ENCODE peak calls at places on chromosome 4, in four cellular contexts. W is fibroblast of lung, V is brain microvascular endothelial cell, U is neural progenitor cell. N is an unnamed sample. For H3K36me3, the result is how much of the 10 kb centered on the place peaks cover.

GRCh38 chr4:180281726-180282125 is 1961.5 kb upstream of the TENM3 start:
- DNase-seq in W (no peak), V (no peak), U (no peak), N (no peak)

GRCh38 chr4:78612398-78613005 is 60.9 kb downstream of the ANXA3 start:
- DNase-seq in V (peak), W (peak), U (no peak), N (peak)

GRCh38 chr4:102036016-102036415 is 245.5 kb downstream of the BANK1 start:
- DNase-seq in V (no peak), W (no peak), U (no peak), N (no peak)

GRCh38 chr4:127006509-127006908 is 626.2 kb upstream of the INTU start:
- DNase-seq in U (no peak), V (no peak), W (no peak), N (no peak)

GRCh38 chr4:107317596-107317995 is 281.5 kb upstream of the DKK2 start:
- DNase-seq in W (peak), V (no peak), U (no peak), N (no peak)

GRCh38 chr4:151045907-151046306 is 30.8 kb upstream of the LRBA start:
- DNase-seq in U (peak), W (no peak), V (no peak), N (no peak)

GRCh38 chr4:242121-242848 is 63.0 kb downstream of the ZNF732 start:
- DNase-seq in W (peak), V (peak), U (peak), N (peak)

GRCh38 chr4:167032876-167033275 is 201.4 kb downstream of the SPOCK3 start:
- DNase-seq in W (peak), V (no peak), U (no peak), N (peak)

GRCh38 chr4:54663181-54663580 is 5.4 kb downstream of the KIT start:
- DNase-seq in W (no peak), V (no peak), U (no peak), N (no peak)

GRCh38 chr4:70746179-70746839 is 24.5 kb downstream of the RUFY3 start:
- DNase-seq in V (peak), U (no peak), W (peak), N (peak)

GRCh38 chr4:187366530-187367279 is 628.9 kb upstream of the ZFP42 start:
- DNase-seq in U (no peak), W (no peak), V (no peak), N (no peak)

GRCh38 chr4:19729873-19730735 is 521.6 kb upstream of the SLIT2 start:
- DNase-seq in V (peak), W (peak), U (no peak), N (peak)

GRCh38 chr4:24489870-24490269 is 94.5 kb downstream of the DHX15 start:
- DNase-seq in W (no peak), U (no peak), V (no peak), N (no peak)

GRCh38 chr4:8739820-8740665 is 131.6 kb downstream of the HMX1 start:
- DNase-seq in U (no peak), W (no peak), V (no peak), N (no peak)

GRCh38 chr4:176187610-176188009 is 7.8 kb downstream of the SPATA4 start:
- DNase-seq in V (no peak), U (no peak), W (peak), N (no peak)

GRCh38 chr4:67327245-67327860 is 217.9 kb downstream of the CENPC start:
- DNase-seq in V (peak), W (peak), U (peak), N (peak)

GRCh38 chr4:82431026-82431745 is 796 bp downstream of the ENOPH1 start:
- DNase-seq in W (peak), U (no peak), V (peak), N (peak)

GRCh38 chr4:153451931-153452660 is 14.1 kb upstream of the TMEM131L start:
- DNase-seq in W (no peak), U (peak), V (no peak), N (no peak)

GRCh38 chr4:38177035-38177791 is 217.0 kb downstream of the PTTG2 start:
- DNase-seq in W (peak), U (no peak), V (peak), N (peak)

GRCh38 chr4:70831293-70831692 is 8.4 kb downstream of the GRSF1 start:
- DNase-seq in W (no peak), U (no peak), V (no peak), N (no peak)

GRCh38 chr4:38004062-38004461 is 43.9 kb downstream of the PTTG2 start:
- DNase-seq in U (no peak), V (peak), W (peak), N (peak)

GRCh38 chr4:158179465-158179864 is 6.6 kb upstream of the GASK1B start:
- DNase-seq in U (no peak), V (no peak), W (no peak), N (no peak)

DNA sequence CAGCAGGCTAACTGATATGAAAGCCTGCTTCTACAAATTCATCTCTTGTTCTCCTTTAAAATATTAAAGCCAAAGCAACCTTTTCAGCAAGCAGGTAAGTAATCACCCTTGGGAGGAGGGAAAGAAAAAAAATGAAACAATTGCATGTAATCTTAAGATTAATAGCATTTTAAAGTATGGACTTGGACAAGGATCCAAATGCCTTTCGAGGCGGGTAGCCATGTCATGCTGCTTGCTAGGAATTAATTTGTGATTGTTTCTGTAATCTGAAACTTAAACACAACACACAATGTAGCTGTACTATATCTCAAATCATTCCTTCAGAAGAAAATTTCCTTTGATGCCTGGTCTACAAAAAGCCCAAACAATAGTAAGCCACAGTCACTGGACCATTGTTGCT is 112.3 kb upstream of the CBR4 start:
- DNase-seq in U (no peak), V (no peak), W (no peak), N (no peak)
- H3K36me3 ChIP-seq in U (under half), V (half or more), W (under half), N (under half)

GRCh38 chr4:55880652-55881280 is 27.3 kb downstream of the EXOC1 start:
- DNase-seq in U (no peak), W (no peak), V (no peak), N (no peak)
- H3K36me3 ChIP-seq in U (under half), W (under half), V (under half), N (under half)

GRCh38 chr4:168409089-168409801 is 71.0 kb downstream of the DDX60L start:
- DNase-seq in W (peak), U (no peak), V (no peak), N (peak)
- H3K36me3 ChIP-seq in W (under half), U (under half), V (under half), N (under half)

GRCh38 chr4:7029212-7029611 is 14.0 kb upstream of the TADA2B start:
- DNase-seq in V (no peak), U (no peak), W (no peak), N (no peak)

GRCh38 chr4:7032591-7032990 is 10.6 kb upstream of the TADA2B start:
- DNase-seq in U (no peak), V (no peak), W (no peak), N (peak)

GRCh38 chr4:7031526-7032449 is 11.4 kb upstream of the TADA2B start:
- DNase-seq in W (peak), U (no peak), V (peak), N (no peak)

GRCh38 chr4:7029921-7030320 is 13.3 kb upstream of the TADA2B start:
- DNase-seq in W (no peak), V (no peak), U (no peak), N (no peak)

DNA sequence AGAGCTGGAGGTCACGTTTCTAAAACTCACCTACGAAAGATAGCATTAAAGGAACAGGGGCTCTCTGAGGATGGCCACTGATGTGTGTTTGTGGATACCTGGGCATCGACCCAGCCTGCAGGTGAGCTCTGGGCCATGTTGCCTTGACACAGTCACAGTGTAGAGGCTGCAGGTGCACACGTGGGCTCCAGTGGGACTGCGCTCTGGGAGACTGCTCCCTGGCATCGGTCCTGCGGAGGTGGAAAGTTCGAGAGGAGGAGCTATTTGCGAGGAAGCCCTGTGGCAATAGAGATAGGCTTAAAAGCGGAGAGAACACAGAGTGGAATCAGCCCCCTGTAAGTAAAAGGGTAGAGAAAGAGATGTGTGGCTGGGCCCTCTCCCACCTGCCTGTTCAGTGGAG is 12.3 kb upstream of the TADA2B start:
- DNase-seq in V (no peak), U (no peak), W (no peak), N (no peak)
- H3K36me3 ChIP-seq in V (under half), U (under half), W (under half), N (under half)

GRCh38 chr4:87112063-87112462 is 108.4 kb downstream of the KLHL8 start:
- DNase-seq in V (no peak), U (no peak), W (no peak), N (peak)

GRCh38 chr4:87108142-87108546 is 112.3 kb downstream of the KLHL8 start:
- DNase-seq in W (peak), V (peak), U (no peak), N (peak)

GRCh38 chr4:87105101-87105852 is 115.1 kb downstream of the KLHL8 start:
- DNase-seq in V (no peak), W (no peak), U (no peak), N (no peak)

GRCh38 chr4:87109945-87110344 is 110.5 kb downstream of the KLHL8 start:
- DNase-seq in U (no peak), V (no peak), W (no peak), N (no peak)

GRCh38 chr4:87109121-87109520 is 111.3 kb downstream of the KLHL8 start:
- DNase-seq in V (no peak), W (no peak), U (no peak), N (no peak)
- H3K36me3 ChIP-seq in V (under half), W (under half), U (under half), N (under half)

GRCh38 chr4:1767058-1767769 is 25.9 kb upstream of the FGFR3 start:
- DNase-seq in W (no peak), V (no peak), U (peak), N (peak)
- H3K36me3 ChIP-seq in W (under half), V (under half), U (under half), N (under half)

GRCh38 chr4:177283167-177283566 is 26.5 kb upstream of the NEIL3 start:
- DNase-seq in U (no peak), W (peak), V (peak), N (no peak)
- H3K36me3 ChIP-seq in U (under half), W (under half), V (under half), N (under half)

N was measured in cardiac muscle cell.